ENCODE peak calls at places on chromosomes 2 and 18, in seven cellular contexts. One of them, this sample, is unnamed.

GRCh38 chr18:61308795-61309393 is 24.3 kb upstream of the CDH20 start:
- DNase-seq in endothelial cell of umbilical vein: peak; percentile 13
- DNase-seq in HCT116: no peak
- DNase-seq in bronchial epithelial cell: no peak
- DNase-seq in neural progenitor cell: peak; percentile 28
- DNase-seq in esophagus squamous epithelium: no peak
- DNase-seq in hepatocyte: no peak
- DNase-seq in this sample: no peak

GRCh38 chr2:196592912-196593881 is 46.3 kb upstream of the CCDC150 start:
- DNase-seq in bronchial epithelial cell: no peak
- DNase-seq in endothelial cell of umbilical vein: peak; percentile 49
- DNase-seq in esophagus squamous epithelium: no peak
- DNase-seq in neural progenitor cell: peak; percentile 88
- DNase-seq in HCT116: no peak
- DNase-seq in hepatocyte: peak; percentile 80
- DNase-seq in this sample: no peak

GRCh38 chr2:208359632-208359986 is 47.0 kb upstream of the PTH2R start:
- DNase-seq in HCT116: no peak
- DNase-seq in neural progenitor cell: no peak
- DNase-seq in endothelial cell of umbilical vein: no peak
- DNase-seq in esophagus squamous epithelium: no peak
- DNase-seq in bronchial epithelial cell: no peak
- DNase-seq in hepatocyte: no peak
- DNase-seq in this sample: no peak

GRCh38 chr2:134261398-134262131 is 7.7 kb downstream of the MGAT5 start:
- DNase-seq in bronchial epithelial cell: no peak
- DNase-seq in esophagus squamous epithelium: no peak
- DNase-seq in neural progenitor cell: peak; percentile 25
- DNase-seq in endothelial cell of umbilical vein: peak; percentile 72
- DNase-seq in hepatocyte: no peak
- DNase-seq in HCT116: no peak
- DNase-seq in this sample: no peak

GRCh38 chr2:105325389-105325963 is 4.1 kb downstream of the TGFBRAP1 start:
- DNase-seq in endothelial cell of umbilical vein: peak; percentile 97
- DNase-seq in hepatocyte: no peak
- DNase-seq in neural progenitor cell: peak; percentile 23
- DNase-seq in esophagus squamous epithelium: no peak
- DNase-seq in bronchial epithelial cell: no peak
- DNase-seq in HCT116: no peak
- DNase-seq in this sample: no peak

GRCh38 chr18:37435996-37436395 is 129.6 kb downstream of the CELF4 start:
- DNase-seq in endothelial cell of umbilical vein: no peak
- DNase-seq in neural progenitor cell: no peak
- DNase-seq in hepatocyte: no peak
- DNase-seq in bronchial epithelial cell: no peak
- DNase-seq in HCT116: no peak
- DNase-seq in esophagus squamous epithelium: no peak
- DNase-seq in this sample: no peak

GRCh38 chr18:34158881-34159690 is 65.6 kb downstream of the NOL4 start:
- DNase-seq in HCT116: no peak
- DNase-seq in esophagus squamous epithelium: no peak
- DNase-seq in hepatocyte: peak; percentile 64
- DNase-seq in bronchial epithelial cell: no peak
- DNase-seq in neural progenitor cell: peak; percentile 89
- DNase-seq in endothelial cell of umbilical vein: peak; percentile 24
- DNase-seq in this sample: peak; percentile 9

GRCh38 chr2:85457877-85458316 is 39.4 kb downstream of the SH2D6 start:
- DNase-seq in bronchial epithelial cell: peak; percentile 92
- DNase-seq in hepatocyte: no peak
- DNase-seq in HCT116: peak; percentile 95
- DNase-seq in neural progenitor cell: no peak
- DNase-seq in esophagus squamous epithelium: no peak
- DNase-seq in endothelial cell of umbilical vein: no peak
- DNase-seq in this sample: no peak

GRCh38 chr2:128797937-128798336 is 479.3 kb upstream of the HS6ST1 start:
- DNase-seq in esophagus squamous epithelium: no peak
- DNase-seq in neural progenitor cell: no peak
- DNase-seq in bronchial epithelial cell: no peak
- DNase-seq in endothelial cell of umbilical vein: no peak
- DNase-seq in HCT116: no peak
- DNase-seq in hepatocyte: no peak
- DNase-seq in this sample: no peak

GRCh38 chr2:216934623-216935022 is 74.8 kb upstream of the TNP1 start:
- DNase-seq in esophagus squamous epithelium: no peak
- DNase-seq in endothelial cell of umbilical vein: no peak
- DNase-seq in HCT116: no peak
- DNase-seq in neural progenitor cell: no peak
- DNase-seq in bronchial epithelial cell: no peak
- DNase-seq in hepatocyte: no peak
- DNase-seq in this sample: no peak

GRCh38 chr2:239836021-239836765 is 188.9 kb downstream of the NDUFA10 start:
- DNase-seq in endothelial cell of umbilical vein: no peak
- DNase-seq in bronchial epithelial cell: no peak
- DNase-seq in esophagus squamous epithelium: no peak
- DNase-seq in HCT116: no peak
- DNase-seq in neural progenitor cell: no peak
- DNase-seq in hepatocyte: no peak
- DNase-seq in this sample: no peak

GRCh38 chr2:100895402-100895801 is 75.5 kb downstream of the NPAS2 start:
- DNase-seq in esophagus squamous epithelium: no peak
- DNase-seq in HCT116: no peak
- DNase-seq in hepatocyte: no peak
- DNase-seq in endothelial cell of umbilical vein: no peak
- DNase-seq in neural progenitor cell: no peak
- DNase-seq in bronchial epithelial cell: no peak
- DNase-seq in this sample: no peak

GRCh38 chr2:197705912-197706838 is 1.0 kb downstream of the MARS2 start:
- DNase-seq in hepatocyte: peak; percentile 6
- DNase-seq in HCT116: no peak
- DNase-seq in esophagus squamous epithelium: no peak
- DNase-seq in endothelial cell of umbilical vein: no peak
- DNase-seq in bronchial epithelial cell: no peak
- DNase-seq in neural progenitor cell: peak; percentile 18
- DNase-seq in this sample: no peak

GRCh38 chr2:59427980-59428379 is 1125.5 kb downstream of the BCL11A start:
- DNase-seq in endothelial cell of umbilical vein: no peak
- DNase-seq in HCT116: no peak
- DNase-seq in neural progenitor cell: peak; percentile 2
- DNase-seq in esophagus squamous epithelium: no peak
- DNase-seq in hepatocyte: no peak
- DNase-seq in bronchial epithelial cell: no peak
- DNase-seq in this sample: no peak

GRCh38 chr18:77000527-77000926 is 132.1 kb downstream of the MBP start:
- DNase-seq in neural progenitor cell: peak; percentile 64
- DNase-seq in esophagus squamous epithelium: no peak
- DNase-seq in HCT116: no peak
- DNase-seq in hepatocyte: peak; percentile 69
- DNase-seq in bronchial epithelial cell: peak; percentile 21
- DNase-seq in endothelial cell of umbilical vein: peak; percentile 46
- DNase-seq in this sample: peak; percentile 44

DNA sequence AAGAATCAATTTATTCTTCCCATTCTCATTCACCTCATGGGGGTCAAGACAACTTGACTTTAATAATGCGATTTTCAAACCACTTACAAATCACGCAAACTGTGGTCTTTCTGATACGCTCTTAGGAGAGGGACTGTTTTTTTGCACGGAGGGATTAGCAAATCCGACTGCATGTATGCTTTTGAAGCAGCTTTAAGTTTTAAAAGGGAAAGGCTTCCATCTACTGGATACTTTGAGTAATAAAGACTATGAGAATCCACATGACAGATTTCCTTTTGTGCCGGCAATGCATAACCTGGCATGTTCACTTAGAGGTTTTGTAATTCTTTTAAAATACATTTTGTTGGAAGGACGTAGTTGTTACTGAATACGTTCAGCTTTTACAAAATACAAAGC is 322.9 kb upstream of the KCNJ3 start:
- DNase-seq in hepatocyte: peak; percentile 70
- DNase-seq in bronchial epithelial cell: peak; percentile 65
- DNase-seq in HCT116: peak; percentile 56
- DNase-seq in neural progenitor cell: peak; percentile 70
- DNase-seq in esophagus squamous epithelium: no peak
- DNase-seq in endothelial cell of umbilical vein: peak; percentile 46
- DNase-seq in this sample: no peak
- TF ChIP-seq CTCF in hepatocyte: peak; percentile 69
- TF ChIP-seq CTCF in bronchial epithelial cell: peak; percentile 33
- TF ChIP-seq CTCF in HCT116: peak; percentile 48
- TF ChIP-seq CTCF in neural progenitor cell: peak; percentile 63
- TF ChIP-seq CTCF in esophagus squamous epithelium: no peak
- TF ChIP-seq CTCF in endothelial cell of umbilical vein: peak; percentile 16
- TF ChIP-seq CTCF in this sample: peak; percentile 27

DNA sequence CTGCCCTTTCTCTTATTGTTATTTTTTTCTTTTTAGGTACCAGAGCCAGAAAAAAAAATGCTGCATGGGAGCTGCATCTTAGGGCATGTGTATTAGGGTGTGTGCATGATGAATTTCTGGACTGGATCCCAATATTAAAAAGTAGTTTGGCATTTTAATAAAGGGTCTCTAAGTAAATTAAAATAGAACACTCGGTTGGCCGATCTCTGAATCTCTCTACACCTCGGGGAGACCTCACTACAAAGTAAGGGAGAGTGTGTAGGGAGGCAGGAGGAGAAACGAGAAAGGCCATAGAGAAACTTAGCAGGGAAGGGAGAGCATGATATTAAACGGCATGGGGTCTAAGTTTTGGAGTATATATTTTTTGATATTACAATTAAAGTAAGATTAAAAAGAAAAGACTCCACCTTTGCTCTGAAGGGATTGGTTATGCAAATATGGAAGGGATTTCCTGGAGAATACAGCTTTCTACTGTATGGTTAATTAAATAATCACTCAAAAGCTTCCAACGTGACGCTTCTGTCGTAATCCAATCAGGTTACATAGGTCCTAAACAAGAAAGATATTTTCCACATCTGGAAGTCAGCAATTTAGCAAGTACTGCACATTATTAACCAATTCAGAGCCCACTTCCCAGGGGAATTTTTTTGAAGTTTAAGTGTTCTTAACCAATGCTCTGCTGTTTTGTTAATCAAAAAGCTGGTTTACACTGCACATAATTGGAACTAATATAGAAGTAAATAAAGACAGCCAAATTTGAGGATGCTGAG is 984 bp upstream of the ZEB2 start:
- DNase-seq in neural progenitor cell: no peak
- DNase-seq in esophagus squamous epithelium: no peak
- DNase-seq in endothelial cell of umbilical vein: peak; percentile 79
- DNase-seq in bronchial epithelial cell: no peak
- DNase-seq in HCT116: no peak
- DNase-seq in hepatocyte: no peak
- DNase-seq in this sample: no peak
- H3K4me3 ChIP-seq in neural progenitor cell: peak overlapping the region; percentile 75
- H3K4me3 ChIP-seq in esophagus squamous epithelium: peak overlapping the region; percentile 88
- H3K4me3 ChIP-seq in endothelial cell of umbilical vein: peak overlapping the region; percentile 53
- H3K4me3 ChIP-seq in bronchial epithelial cell: no peak overlapping the region
- H3K4me3 ChIP-seq in HCT116: no peak overlapping the region
- H3K4me3 ChIP-seq in hepatocyte: peak overlapping the region; percentile 15
- H3K4me3 ChIP-seq in this sample: peak overlapping the region; percentile 70

GRCh38 chr18:72866572-72866900 is 1.3 kb downstream of the NETO1 start:
- DNase-seq in HCT116: no peak
- DNase-seq in hepatocyte: no peak
- DNase-seq in bronchial epithelial cell: no peak
- DNase-seq in neural progenitor cell: no peak
- DNase-seq in esophagus squamous epithelium: no peak
- DNase-seq in endothelial cell of umbilical vein: no peak
- DNase-seq in this sample: no peak
- H3K27me3 ChIP-seq in HCT116: no peaks in the 10 kb centered on the region
- H3K27me3 ChIP-seq in hepatocyte: peaks cover 77% of the 10 kb centered on the region
- H3K27me3 ChIP-seq in bronchial epithelial cell: peaks cover 14% of the 10 kb centered on the region
- H3K27me3 ChIP-seq in neural progenitor cell: peaks cover 79% of the 10 kb centered on the region
- H3K27me3 ChIP-seq in esophagus squamous epithelium: no peaks in the 10 kb centered on the region
- H3K27me3 ChIP-seq in endothelial cell of umbilical vein: no peaks in the 10 kb centered on the region
- H3K27me3 ChIP-seq in this sample: peaks cover 25% of the 10 kb centered on the region

GRCh38 chr18:50859793-50860192 is 19.1 kb upstream of the ME2 start:
- DNase-seq in esophagus squamous epithelium: no peak
- DNase-seq in neural progenitor cell: no peak
- DNase-seq in endothelial cell of umbilical vein: no peak
- DNase-seq in bronchial epithelial cell: no peak
- DNase-seq in hepatocyte: no peak
- DNase-seq in HCT116: no peak
- DNase-seq in this sample: no peak

GRCh38 chr18:50853863-50854271 is 25.1 kb upstream of the ME2 start:
- DNase-seq in bronchial epithelial cell: peak; percentile 98
- DNase-seq in esophagus squamous epithelium: no peak
- DNase-seq in hepatocyte: peak; percentile 63
- DNase-seq in endothelial cell of umbilical vein: peak; percentile 18
- DNase-seq in HCT116: no peak
- DNase-seq in neural progenitor cell: no peak
- DNase-seq in this sample: no peak

GRCh38 chr18:50855976-50856772 is 22.7 kb upstream of the ME2 start:
- DNase-seq in HCT116: no peak
- DNase-seq in neural progenitor cell: no peak
- DNase-seq in endothelial cell of umbilical vein: no peak
- DNase-seq in hepatocyte: no peak
- DNase-seq in bronchial epithelial cell: no peak
- DNase-seq in esophagus squamous epithelium: no peak
- DNase-seq in this sample: no peak

GRCh38 chr18:50861617-50862016 is 17.3 kb upstream of the ME2 start:
- DNase-seq in hepatocyte: no peak
- DNase-seq in bronchial epithelial cell: no peak
- DNase-seq in neural progenitor cell: no peak
- DNase-seq in esophagus squamous epithelium: no peak
- DNase-seq in endothelial cell of umbilical vein: no peak
- DNase-seq in HCT116: no peak
- DNase-seq in this sample: no peak

GRCh38 chr18:50857694-50858093 is 21.2 kb upstream of the ME2 start:
- DNase-seq in hepatocyte: no peak
- DNase-seq in bronchial epithelial cell: no peak
- DNase-seq in neural progenitor cell: no peak
- DNase-seq in endothelial cell of umbilical vein: no peak
- DNase-seq in esophagus squamous epithelium: no peak
- DNase-seq in HCT116: no peak
- DNase-seq in this sample: no peak
- TF ChIP-seq CTCF in hepatocyte: no peak
- TF ChIP-seq CTCF in bronchial epithelial cell: peak; percentile 17
- TF ChIP-seq CTCF in neural progenitor cell: no peak
- TF ChIP-seq CTCF in endothelial cell of umbilical vein: no peak
- TF ChIP-seq CTCF in esophagus squamous epithelium: no peak
- TF ChIP-seq CTCF in HCT116: no peak
- TF ChIP-seq CTCF in this sample: no peak

GRCh38 chr2:96949153-96949520 is 37.2 kb downstream of the FAM178B start:
- DNase-seq in esophagus squamous epithelium: no peak
- DNase-seq in endothelial cell of umbilical vein: no peak
- DNase-seq in bronchial epithelial cell: no peak
- DNase-seq in hepatocyte: no peak
- DNase-seq in neural progenitor cell: no peak
- DNase-seq in HCT116: no peak
- DNase-seq in this sample: no peak

GRCh38 chr2:96947949-96948348 is 38.4 kb downstream of the FAM178B start:
- DNase-seq in neural progenitor cell: no peak
- DNase-seq in endothelial cell of umbilical vein: no peak
- DNase-seq in HCT116: no peak
- DNase-seq in bronchial epithelial cell: no peak
- DNase-seq in hepatocyte: no peak
- DNase-seq in esophagus squamous epithelium: no peak
- DNase-seq in this sample: no peak

GRCh38 chr2:96949701-96950350 is 36.6 kb downstream of the FAM178B start:
- DNase-seq in hepatocyte: no peak
- DNase-seq in HCT116: no peak
- DNase-seq in bronchial epithelial cell: no peak
- DNase-seq in endothelial cell of umbilical vein: no peak
- DNase-seq in esophagus squamous epithelium: no peak
- DNase-seq in neural progenitor cell: no peak
- DNase-seq in this sample: no peak

GRCh38 chr2:96950391-96951124 is 35.8 kb downstream of the FAM178B start:
- DNase-seq in HCT116: no peak
- DNase-seq in esophagus squamous epithelium: no peak
- DNase-seq in endothelial cell of umbilical vein: no peak
- DNase-seq in neural progenitor cell: no peak
- DNase-seq in hepatocyte: no peak
- DNase-seq in bronchial epithelial cell: no peak
- DNase-seq in this sample: no peak

GRCh38 chr2:96948483-96949152 is 37.8 kb downstream of the FAM178B start:
- DNase-seq in bronchial epithelial cell: no peak
- DNase-seq in endothelial cell of umbilical vein: no peak
- DNase-seq in hepatocyte: no peak
- DNase-seq in HCT116: no peak
- DNase-seq in esophagus squamous epithelium: no peak
- DNase-seq in neural progenitor cell: no peak
- DNase-seq in this sample: no peak
- H3K4me3 ChIP-seq in bronchial epithelial cell: no peak overlapping the region
- H3K4me3 ChIP-seq in endothelial cell of umbilical vein: no peak overlapping the region
- H3K4me3 ChIP-seq in hepatocyte: no peak overlapping the region
- H3K4me3 ChIP-seq in HCT116: no peak overlapping the region
- H3K4me3 ChIP-seq in esophagus squamous epithelium: no peak overlapping the region
- H3K4me3 ChIP-seq in neural progenitor cell: no peak overlapping the region
- H3K4me3 ChIP-seq in this sample: no peak overlapping the region